ENCODE peak calls at places on chromosomes 12 and 14, in six cellular contexts. C is AG09309; Z is T-cell; W is putamen; F is GM23338; G is activated CD4-positive, alpha-beta memory T cell treated with anti-CD3 and anti-CD28 coated beads, Interleukin-2, amount 10 ng/mL, durations not matched to agents 7 days and 5 days. P is an unnamed sample.

GRCh38 chr12:56688846-56689113 is 696 bp upstream of the PTGES3 start:
- DNase-seq in C (no peak), Z (no peak), W (no peak), F (no peak), G (no peak), P (no peak)

GRCh38 chr14:55102141-55102547 is 26.9 kb upstream of the LGALS3 start:
- DNase-seq in C (peak; percentile 100), Z (peak; percentile 25), W (peak; percentile 79), F (peak; percentile 49), G (peak; percentile 72), P (peak; percentile 59)

GRCh38 chr12:120855823-120856589 is 48.2 kb downstream of the SPPL3 start:
- DNase-seq in C (no peak), Z (no peak), W (no peak), F (no peak), G (no peak), P (no peak)

GRCh38 chr14:102320033-102320660 is 601 bp downstream of the ZNF839 start:
- DNase-seq in C (no peak), Z (peak; percentile 23), W (no peak), F (peak; percentile 65), G (peak; percentile 44), P (no peak)

GRCh38 chr12:121933522-121934317 is 15.3 kb downstream of the CFAP251 start:
- DNase-seq in C (no peak), Z (no peak), W (no peak), F (peak; percentile 83), G (no peak), P (peak; percentile 87)

GRCh38 chr14:37232907-37233481 is 35.3 kb downstream of the MIPOL1 start:
- DNase-seq in C (peak; percentile 43), Z (no peak), W (peak; percentile 3), F (peak; percentile 71), G (no peak), P (no peak)

GRCh38 chr14:30681752-30682355 is 59.7 kb downstream of the SCFD1 start:
- DNase-seq in C (no peak), Z (no peak), W (no peak), F (peak; percentile 61), G (no peak), P (no peak)

GRCh38 chr12:113221997-113222729 is 899 bp downstream of the TPCN1 start:
- DNase-seq in C (no peak), Z (no peak), W (no peak), F (no peak), G (no peak), P (no peak)

GRCh38 chr12:2644678-2645405 is 149.9 kb upstream of the FKBP4 start:
- DNase-seq in C (no peak), Z (no peak), W (peak; percentile 41), F (no peak), G (no peak), P (no peak)

GRCh38 chr12:57552692-57553321 is 3.0 kb downstream of the KIF5A start:
- DNase-seq in C (no peak), Z (no peak), W (no peak), F (no peak), G (no peak), P (no peak)

GRCh38 chr12:50542448-50542847 is 37.7 kb downstream of the DIP2B start:
- DNase-seq in C (no peak), Z (no peak), W (no peak), F (no peak), G (no peak), P (no peak)

GRCh38 chr14:102594514-102595175 is 2.2 kb downstream of the RCOR1 start:
- DNase-seq in C (no peak), Z (peak; percentile 49), W (no peak), F (peak; percentile 85), G (peak; percentile 75), P (no peak)

GRCh38 chr12:15698377-15698867 is 90.8 kb downstream of the EPS8 start:
- DNase-seq in C (no peak), Z (no peak), W (no peak), F (peak; percentile 42), G (no peak), P (no peak)

GRCh38 chr12:48691826-48692473 is 9.9 kb upstream of the KANSL2 start:
- DNase-seq in C (no peak), Z (no peak), W (no peak), F (no peak), G (no peak), P (no peak)

GRCh38 chr12:112305951-112306350 is 76.3 kb downstream of the HECTD4 start:
- DNase-seq in C (no peak), Z (no peak), W (no peak), F (no peak), G (no peak), P (no peak)

GRCh38 chr12:120977531-120978295 is 630 bp upstream of the HNF1A start:
- DNase-seq in C (no peak), Z (no peak), W (no peak), F (no peak), G (no peak), P (no peak)

GRCh38 chr14:75859746-75860145 is 122.0 kb downstream of the TGFB3 start:
- DNase-seq in C (no peak), Z (no peak), W (peak; percentile 69), F (no peak), G (no peak), P (no peak)

GRCh38 chr14:45251912-45252311 is 1.1 kb downstream of the MIS18BP1 start:
- DNase-seq in C (no peak), Z (no peak), W (peak; percentile 15), F (no peak), G (no peak), P (no peak)

GRCh38 chr14:104751539-104752337 is 1.2 kb upstream of the SIVA1 start:
- DNase-seq in C (no peak), Z (no peak), W (no peak), F (no peak), G (no peak), P (no peak)

GRCh38 chr12:118704517-118704916 is 276.8 kb upstream of the SRRM4 start:
- DNase-seq in C (no peak), Z (no peak), W (no peak), F (peak; percentile 63), G (no peak), P (peak; percentile 47)

GRCh38 chr14:61923348-61923747 is 161.1 kb downstream of the SNAPC1 start:
- DNase-seq in C (no peak), Z (no peak), W (no peak), F (peak; percentile 46), G (no peak), P (no peak)

GRCh38 chr12:120100630-120101029 is 15.9 kb downstream of the RAB35 start:
- DNase-seq in C (no peak), Z (no peak), W (peak; percentile 82), F (no peak), G (no peak), P (no peak)

GRCh38 chr14:85532981-85533820 is 3.3 kb downstream of the FLRT2 start:
- DNase-seq in C (no peak), Z (no peak), W (peak; percentile 80), F (peak; percentile 95), G (no peak), P (peak; percentile 90)

GRCh38 chr12:49843871-49844437 is 1.0 kb upstream of the BCDIN3D start:
- DNase-seq in C (no peak), Z (no peak), W (no peak), F (no peak), G (no peak), P (no peak)

GRCh38 chr12:4134833-4135597 is 138.5 kb upstream of the CCND2 start:
- DNase-seq in C (no peak), Z (no peak), W (no peak), F (peak; percentile 97), G (no peak), P (peak; percentile 81)

GRCh38 chr12:19244312-19244711 is 114.8 kb downstream of the PLEKHA5 start:
- DNase-seq in C (no peak), Z (no peak), W (no peak), F (no peak), G (no peak), P (no peak)